ENCODE peak calls at places on chromosomes 12 and 14, in seven cellular contexts. One of them, this sample, is unnamed.

GRCh38 chr12:129847063-129847462 is 56.8 kb downstream of the TMEM132D start:
- DNase-seq in HepG2: no peak
- DNase-seq in H1: no peak
- DNase-seq in GM12878: no peak
- DNase-seq in HCT116: no peak
- DNase-seq in SK-N-SH: no peak
- DNase-seq in K562: no peak
- DNase-seq in this sample: no peak

GRCh38 chr12:2412305-2412643 is 359.5 kb downstream of the CACNA1C start:
- DNase-seq in H1: no peak
- DNase-seq in HCT116: no peak
- DNase-seq in GM12878: no peak
- DNase-seq in HepG2: no peak
- DNase-seq in K562: peak; percentile 9
- DNase-seq in SK-N-SH: peak; percentile 35
- DNase-seq in this sample: no peak

GRCh38 chr12:97572220-97572619 is 109.6 kb downstream of the RMST start:
- DNase-seq in HCT116: no peak
- DNase-seq in SK-N-SH: no peak
- DNase-seq in HepG2: no peak
- DNase-seq in K562: no peak
- DNase-seq in GM12878: no peak
- DNase-seq in H1: no peak
- DNase-seq in this sample: no peak

GRCh38 chr12:26224657-26225056 is 29.3 kb downstream of the SSPN start:
- DNase-seq in GM12878: no peak
- DNase-seq in SK-N-SH: no peak
- DNase-seq in H1: no peak
- DNase-seq in K562: no peak
- DNase-seq in HepG2: no peak
- DNase-seq in HCT116: no peak
- DNase-seq in this sample: no peak

GRCh38 chr14:30375280-30375892 is 183.6 kb upstream of the G2E3 start:
- DNase-seq in SK-N-SH: peak; percentile 47
- DNase-seq in H1: peak; percentile 85
- DNase-seq in GM12878: no peak
- DNase-seq in K562: peak; percentile 64
- DNase-seq in HepG2: peak; percentile 76
- DNase-seq in HCT116: peak; percentile 39
- DNase-seq in this sample: peak; percentile 78

GRCh38 chr14:80426686-80427085 is 215.4 kb upstream of the DIO2 start:
- DNase-seq in HepG2: no peak
- DNase-seq in GM12878: no peak
- DNase-seq in H1: no peak
- DNase-seq in K562: no peak
- DNase-seq in HCT116: no peak
- DNase-seq in SK-N-SH: no peak
- DNase-seq in this sample: no peak

GRCh38 chr12:49022558-49023178 is 4.1 kb upstream of the PRKAG1 start:
- DNase-seq in K562: no peak
- DNase-seq in GM12878: no peak
- DNase-seq in SK-N-SH: no peak
- DNase-seq in H1: no peak
- DNase-seq in HCT116: no peak
- DNase-seq in HepG2: no peak
- DNase-seq in this sample: no peak

GRCh38 chr12:96044017-96044985 is 8.9 kb upstream of the LTA4H start:
- DNase-seq in HCT116: no peak
- DNase-seq in K562: no peak
- DNase-seq in SK-N-SH: no peak
- DNase-seq in H1: no peak
- DNase-seq in GM12878: no peak
- DNase-seq in HepG2: no peak
- DNase-seq in this sample: no peak

GRCh38 chr12:76226397-76226796 is 121.8 kb downstream of the BBS10 start:
- DNase-seq in H1: no peak
- DNase-seq in SK-N-SH: no peak
- DNase-seq in HCT116: no peak
- DNase-seq in HepG2: no peak
- DNase-seq in K562: no peak
- DNase-seq in GM12878: no peak
- DNase-seq in this sample: no peak

GRCh38 chr12:76588881-76589565 is 29.5 kb upstream of the OSBPL8 start:
- DNase-seq in SK-N-SH: no peak
- DNase-seq in H1: no peak
- DNase-seq in HCT116: no peak
- DNase-seq in GM12878: no peak
- DNase-seq in K562: no peak
- DNase-seq in HepG2: no peak
- DNase-seq in this sample: no peak

GRCh38 chr12:6699989-6700645 is 498 bp downstream of the PIANP start:
- DNase-seq in H1: peak; percentile 79
- DNase-seq in K562: no peak
- DNase-seq in GM12878: no peak
- DNase-seq in SK-N-SH: peak; percentile 86
- DNase-seq in HCT116: no peak
- DNase-seq in HepG2: no peak
- DNase-seq in this sample: no peak

GRCh38 chr14:68363841-68364711 is 428.8 kb downstream of the ZFP36L1 start:
- DNase-seq in GM12878: no peak
- DNase-seq in SK-N-SH: no peak
- DNase-seq in H1: peak; percentile 81
- DNase-seq in K562: no peak
- DNase-seq in HepG2: peak; percentile 44
- DNase-seq in HCT116: no peak
- DNase-seq in this sample: no peak

GRCh38 chr14:95468416-95469133 is 47.9 kb downstream of the SYNE3 start:
- DNase-seq in H1: no peak
- DNase-seq in K562: no peak
- DNase-seq in HepG2: peak; percentile 84
- DNase-seq in GM12878: no peak
- DNase-seq in HCT116: no peak
- DNase-seq in SK-N-SH: no peak
- DNase-seq in this sample: no peak

GRCh38 chr12:32116897-32117296 is 10.2 kb downstream of the BICD1 start:
- DNase-seq in HCT116: no peak
- DNase-seq in GM12878: no peak
- DNase-seq in K562: no peak
- DNase-seq in SK-N-SH: no peak
- DNase-seq in HepG2: no peak
- DNase-seq in H1: no peak
- DNase-seq in this sample: no peak

GRCh38 chr14:101242442-101243385 is 318.6 kb upstream of the DIO3 start:
- DNase-seq in K562: no peak
- DNase-seq in H1: peak; percentile 41
- DNase-seq in GM12878: no peak
- DNase-seq in HepG2: no peak
- DNase-seq in HCT116: no peak
- DNase-seq in SK-N-SH: peak; percentile 10
- DNase-seq in this sample: no peak
- TF ChIP-seq JUND in K562: no peak
- TF ChIP-seq JUND in H1: no peak
- TF ChIP-seq JUND in GM12878: no peak
- TF ChIP-seq JUND in HepG2: no peak
- TF ChIP-seq JUND in HCT116: no peak
- TF ChIP-seq JUND in SK-N-SH: no peak
- TF ChIP-seq JUND in this sample: no peak

DNA sequence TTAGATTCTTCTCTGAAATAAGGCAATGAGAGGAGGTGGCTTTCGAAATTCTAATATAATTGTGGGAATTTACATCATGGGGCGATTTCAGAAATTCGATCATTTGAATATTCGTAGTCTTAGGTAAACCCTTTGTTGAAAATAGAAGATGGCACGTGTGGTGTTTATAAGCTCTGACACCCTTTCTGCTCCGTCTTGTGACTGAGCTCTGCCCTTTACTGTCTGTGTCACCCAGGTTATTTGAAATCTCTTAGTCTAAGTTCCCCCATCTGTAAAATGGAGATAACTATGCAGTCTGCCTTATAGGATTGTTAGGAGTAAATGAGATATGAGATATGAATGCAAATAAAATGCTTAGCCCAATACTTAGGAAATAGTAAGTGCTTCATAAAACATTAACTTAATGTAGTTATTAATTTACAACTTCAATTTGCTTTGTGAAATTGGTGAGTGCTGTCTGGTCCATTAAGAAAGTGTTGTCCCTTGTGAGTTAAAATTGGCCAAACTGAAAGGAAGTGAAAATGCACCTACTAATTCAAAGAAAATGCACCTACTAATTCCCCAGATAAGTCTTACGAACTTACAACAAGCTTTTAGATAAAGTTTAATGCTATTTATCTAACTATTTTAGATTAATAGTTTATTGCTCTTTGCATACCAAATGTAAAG is 1.6 kb downstream of the BMAL2 start:
- DNase-seq in SK-N-SH: no peak
- DNase-seq in K562: no peak
- DNase-seq in GM12878: no peak
- DNase-seq in HCT116: no peak
- DNase-seq in HepG2: no peak
- DNase-seq in H1: no peak
- DNase-seq in this sample: no peak
- TF ChIP-seq JUND in SK-N-SH: no peak
- TF ChIP-seq JUND in K562: no peak
- TF ChIP-seq JUND in GM12878: no peak
- TF ChIP-seq JUND in HCT116: no peak
- TF ChIP-seq JUND in HepG2: no peak
- TF ChIP-seq JUND in H1: no peak
- TF ChIP-seq JUND in this sample: no peak

GRCh38 chr14:91890291-91890749 is 23.0 kb upstream of the TC2N start:
- DNase-seq in HCT116: no peak
- DNase-seq in GM12878: no peak
- DNase-seq in H1: no peak
- DNase-seq in K562: no peak
- DNase-seq in HepG2: no peak
- DNase-seq in SK-N-SH: no peak
- DNase-seq in this sample: no peak

GRCh38 chr14:91893659-91894058 is 26.3 kb upstream of the TC2N start:
- DNase-seq in SK-N-SH: no peak
- DNase-seq in GM12878: no peak
- DNase-seq in HepG2: no peak
- DNase-seq in HCT116: no peak
- DNase-seq in H1: no peak
- DNase-seq in K562: no peak
- DNase-seq in this sample: no peak

GRCh38 chr14:91891081-91891480 is 23.7 kb upstream of the TC2N start:
- DNase-seq in SK-N-SH: no peak
- DNase-seq in HepG2: no peak
- DNase-seq in HCT116: no peak
- DNase-seq in K562: no peak
- DNase-seq in GM12878: no peak
- DNase-seq in H1: no peak
- DNase-seq in this sample: no peak

GRCh38 chr14:91892918-91893527 is 25.7 kb upstream of the TC2N start:
- DNase-seq in SK-N-SH: peak; percentile 58
- DNase-seq in K562: peak; percentile 45
- DNase-seq in HCT116: peak; percentile 23
- DNase-seq in GM12878: no peak
- DNase-seq in HepG2: peak; percentile 20
- DNase-seq in H1: peak; percentile 82
- DNase-seq in this sample: peak; percentile 59

DNA sequence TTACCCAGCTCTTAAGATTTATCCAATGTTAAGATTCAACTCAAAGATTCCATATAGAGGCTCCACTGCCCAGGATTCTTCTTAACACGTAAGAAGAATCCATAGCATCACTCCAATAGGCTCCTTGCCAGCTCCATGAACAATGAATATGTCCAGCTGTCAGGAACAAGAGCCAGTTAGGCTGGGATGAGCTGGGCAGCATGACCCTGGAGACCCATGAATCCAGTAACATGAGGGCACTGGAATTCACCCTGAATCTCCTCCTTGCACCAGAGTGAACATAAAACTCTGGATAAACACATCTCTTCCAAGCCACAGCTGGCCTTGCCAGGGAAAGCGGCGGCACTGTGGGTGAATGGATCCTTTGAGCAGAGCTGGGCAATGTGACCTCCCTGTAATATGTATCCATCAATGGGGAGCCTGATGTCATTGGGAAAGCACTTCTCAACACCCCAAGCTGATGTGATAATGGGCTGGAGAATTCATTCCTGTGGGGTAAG is 24.4 kb upstream of the TC2N start:
- DNase-seq in H1: no peak
- DNase-seq in HepG2: no peak
- DNase-seq in HCT116: no peak
- DNase-seq in K562: no peak
- DNase-seq in GM12878: no peak
- DNase-seq in SK-N-SH: no peak
- DNase-seq in this sample: no peak
- TF ChIP-seq JUND in H1: no peak
- TF ChIP-seq JUND in HepG2: no peak
- TF ChIP-seq JUND in HCT116: no peak
- TF ChIP-seq JUND in K562: no peak
- TF ChIP-seq JUND in GM12878: no peak
- TF ChIP-seq JUND in SK-N-SH: no peak
- TF ChIP-seq JUND in this sample: no peak

GRCh38 chr14:104164512-104164911 is 26.1 kb downstream of the KIF26A start:
- DNase-seq in H1: no peak
- DNase-seq in HepG2: no peak
- DNase-seq in GM12878: no peak
- DNase-seq in SK-N-SH: no peak
- DNase-seq in K562: no peak
- DNase-seq in HCT116: no peak
- DNase-seq in this sample: no peak
- TF ChIP-seq JUND in H1: no peak
- TF ChIP-seq JUND in HepG2: no peak
- TF ChIP-seq JUND in GM12878: no peak
- TF ChIP-seq JUND in SK-N-SH: no peak
- TF ChIP-seq JUND in K562: no peak
- TF ChIP-seq JUND in HCT116: no peak
- TF ChIP-seq JUND in this sample: no peak

DNA sequence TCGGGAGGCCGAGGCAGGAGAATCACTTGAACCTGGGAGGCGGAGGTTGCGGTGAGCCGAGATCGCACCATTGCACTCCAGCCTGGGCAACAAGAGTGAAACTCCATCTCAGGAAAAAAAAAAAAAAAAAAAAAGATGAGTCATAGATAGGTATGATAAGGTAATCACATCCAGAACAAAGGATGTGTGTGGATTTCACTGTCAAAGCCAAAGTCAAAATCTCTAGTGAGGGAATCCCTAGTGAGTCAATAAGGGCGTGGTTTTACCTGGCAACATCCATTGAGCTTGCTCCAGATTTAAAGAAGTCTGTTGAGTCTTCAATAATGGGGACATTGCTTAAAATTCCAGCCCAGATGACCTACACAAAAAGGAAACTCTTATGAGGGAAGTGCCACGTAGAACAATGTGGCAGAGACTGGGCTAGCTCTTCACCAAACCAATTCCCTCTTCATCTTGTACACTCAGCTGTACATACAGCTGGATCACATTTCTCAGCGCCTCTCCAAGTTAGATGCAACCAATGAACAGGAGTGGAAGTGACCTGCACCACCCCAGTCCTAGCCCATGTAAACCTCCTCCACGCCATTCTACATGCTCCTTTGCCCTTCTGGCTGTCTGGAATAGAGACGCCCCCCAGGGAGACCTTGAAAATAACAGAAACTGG is 23.4 kb downstream of the ALDH1L2 start:
- DNase-seq in K562: no peak
- DNase-seq in HCT116: peak; percentile 29
- DNase-seq in GM12878: no peak
- DNase-seq in SK-N-SH: no peak
- DNase-seq in H1: no peak
- DNase-seq in HepG2: peak; percentile 25
- DNase-seq in this sample: no peak
- TF ChIP-seq JUND in K562: no peak
- TF ChIP-seq JUND in HCT116: no peak
- TF ChIP-seq JUND in GM12878: no peak
- TF ChIP-seq JUND in SK-N-SH: peak; percentile 5
- TF ChIP-seq JUND in H1: no peak
- TF ChIP-seq JUND in HepG2: no peak
- TF ChIP-seq JUND in this sample: no peak